ENCODE peak calls at places on chromosomes 16 and 17, in nine cellular contexts. I is heart left ventricle; Z is body of pancreas; Q is thoracic aorta; F is CD8-positive, alpha-beta T cell; V is PC-9; J is CD8-positive, alpha-beta memory T cell; B is right atrium auricular region; M is mammary epithelial cell. L is an unnamed sample.

GRCh38 chr16:695355-696089 is 5.3 kb upstream of the WDR24 start:
- DNase-seq in M (peak; percentile 69), Z (peak; percentile 50), V (peak; percentile 72), Q (no peak), J (peak; percentile 68), I (no peak), F (peak; percentile 62), B (no peak), L (no peak)

GRCh38 chr16:49282690-49283375 is 1.2 kb upstream of the CBLN1 start:
- DNase-seq in V (no peak), J (no peak), M (no peak), F (no peak), I (no peak), Q (no peak), B (no peak), Z (peak; percentile 64), L (no peak)

GRCh38 chr17:50267074-50267841 is 7.0 kb upstream of the TMEM92 start:
- DNase-seq in M (no peak), Q (no peak), Z (no peak), B (no peak), J (no peak), F (no peak), I (no peak), V (peak; percentile 11), L (no peak)

GRCh38 chr17:74369221-74369620 is 1.9 kb downstream of the GPR142 start:
- DNase-seq in Z (peak; percentile 41), B (no peak), J (no peak), M (no peak), V (no peak), I (peak; percentile 67), Q (no peak), F (peak; percentile 51), L (no peak)

GRCh38 chr17:77382356-77382911 is 241.7 kb downstream of the SEC14L1 start:
- DNase-seq in J (peak; percentile 77), B (no peak), M (no peak), Q (no peak), V (no peak), Z (no peak), F (peak; percentile 29), I (no peak), L (no peak)

GRCh38 chr17:13947499-13947898 is 121.8 kb upstream of the COX10 start:
- DNase-seq in I (no peak), Z (no peak), B (no peak), F (no peak), V (no peak), J (no peak), Q (no peak), M (no peak), L (no peak)

GRCh38 chr16:29805232-29806095 is 865 bp upstream of the MAZ start:
- DNase-seq in F (peak; percentile 98), V (peak; percentile 94), Z (peak; percentile 98), M (peak; percentile 96), I (peak; percentile 98), B (peak; percentile 98), J (peak; percentile 98), Q (peak; percentile 91), L (no peak)

GRCh38 chr16:10114411-10114810 is 67.8 kb downstream of the GRIN2A start:
- DNase-seq in V (peak; percentile 36), J (no peak), M (peak; percentile 22), Z (no peak), I (no peak), Q (no peak), B (no peak), F (no peak), L (no peak)

GRCh38 chr17:27756467-27757371 is 43.6 kb downstream of the NOS2 start:
- DNase-seq in F (peak; percentile 19), M (peak; percentile 23), Q (no peak), V (no peak), B (no peak), J (peak; percentile 25), I (peak; percentile 41), Z (peak; percentile 58), L (peak; percentile 47)

GRCh38 chr17:18182190-18182977 is 1.2 kb upstream of the ALKBH5 start:
- DNase-seq in M (no peak), F (no peak), J (no peak), B (no peak), Q (peak; percentile 13), I (peak; percentile 53), Z (peak; percentile 88), V (no peak), L (no peak)

GRCh38 chr16:84941916-84942315 is 69.4 kb downstream of the ZDHHC7 start:
- DNase-seq in Z (no peak), M (peak; percentile 18), J (no peak), B (no peak), F (no peak), I (no peak), V (peak; percentile 43), Q (no peak), L (no peak)

GRCh38 chr16:85234310-85235235 is 122.3 kb upstream of the CIBAR2 start:
- DNase-seq in B (peak; percentile 73), Q (no peak), V (no peak), Z (peak; percentile 56), I (peak; percentile 70), J (no peak), F (no peak), M (no peak), L (no peak)

GRCh38 chr17:83057397-83057761 is 22.0 kb upstream of the METRNL start:
- DNase-seq in I (peak; percentile 16), V (no peak), F (no peak), M (no peak), Z (no peak), Q (no peak), B (peak; percentile 55), J (no peak), L (no peak)

GRCh38 chr17:43217614-43218087 is 6.0 kb downstream of the TMEM106A start:
- DNase-seq in B (no peak), V (no peak), M (no peak), J (peak; percentile 28), Z (no peak), I (peak; percentile 9), Q (no peak), F (no peak), L (no peak)

DNA sequence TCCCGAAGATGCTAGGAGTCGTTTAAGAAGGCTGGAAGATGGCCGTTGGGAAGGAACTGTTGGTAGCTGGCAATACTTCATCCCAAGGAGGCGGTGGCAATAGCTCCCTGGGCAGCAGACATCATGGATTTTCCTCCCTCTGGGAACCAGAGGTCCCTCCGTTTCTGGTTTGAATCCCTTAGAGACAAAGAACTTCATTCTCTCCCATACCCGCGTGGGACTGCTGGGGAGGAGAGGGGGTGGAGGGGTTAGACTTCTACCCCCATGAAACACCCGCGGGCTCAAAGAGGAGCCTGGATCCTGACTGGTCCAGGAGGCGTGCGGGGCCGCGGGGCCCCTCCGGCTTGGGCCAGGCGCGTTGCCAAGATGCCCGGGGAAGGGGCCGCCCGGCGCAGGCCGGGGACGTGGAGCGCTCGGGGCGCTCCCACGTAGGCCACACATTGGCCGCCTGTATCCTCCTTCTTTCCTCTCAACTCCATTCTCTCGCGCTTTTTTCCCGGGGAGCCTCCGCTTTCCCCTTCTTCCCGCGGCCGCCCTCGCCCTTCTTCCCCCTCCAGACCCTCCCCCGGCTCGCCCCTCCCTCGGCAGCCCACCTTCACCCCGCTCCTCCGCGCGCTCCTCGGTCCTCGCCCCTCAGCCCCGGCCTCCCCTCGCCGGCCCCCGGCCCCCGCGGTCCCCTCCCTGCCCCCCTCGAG is 433 bp upstream of the MSL1 start:
- DNase-seq in V (no peak), I (peak; percentile 56), Z (peak; percentile 51), Q (no peak), J (no peak), B (no peak), F (no peak), M (peak; percentile 39), L (no peak)
- H3K36me3 ChIP-seq in V (peaks cover 4% of the 10 kb centered on the region), I (peaks cover 12% of the 10 kb centered on the region), Z (no peaks in the 10 kb centered on the region), Q (peaks cover 3% of the 10 kb centered on the region), J (peaks cover 7% of the 10 kb centered on the region), B (peaks cover 5% of the 10 kb centered on the region), F (no peaks in the 10 kb centered on the region), M (peaks cover 8% of the 10 kb centered on the region), L (peaks cover 7% of the 10 kb centered on the region)

DNA sequence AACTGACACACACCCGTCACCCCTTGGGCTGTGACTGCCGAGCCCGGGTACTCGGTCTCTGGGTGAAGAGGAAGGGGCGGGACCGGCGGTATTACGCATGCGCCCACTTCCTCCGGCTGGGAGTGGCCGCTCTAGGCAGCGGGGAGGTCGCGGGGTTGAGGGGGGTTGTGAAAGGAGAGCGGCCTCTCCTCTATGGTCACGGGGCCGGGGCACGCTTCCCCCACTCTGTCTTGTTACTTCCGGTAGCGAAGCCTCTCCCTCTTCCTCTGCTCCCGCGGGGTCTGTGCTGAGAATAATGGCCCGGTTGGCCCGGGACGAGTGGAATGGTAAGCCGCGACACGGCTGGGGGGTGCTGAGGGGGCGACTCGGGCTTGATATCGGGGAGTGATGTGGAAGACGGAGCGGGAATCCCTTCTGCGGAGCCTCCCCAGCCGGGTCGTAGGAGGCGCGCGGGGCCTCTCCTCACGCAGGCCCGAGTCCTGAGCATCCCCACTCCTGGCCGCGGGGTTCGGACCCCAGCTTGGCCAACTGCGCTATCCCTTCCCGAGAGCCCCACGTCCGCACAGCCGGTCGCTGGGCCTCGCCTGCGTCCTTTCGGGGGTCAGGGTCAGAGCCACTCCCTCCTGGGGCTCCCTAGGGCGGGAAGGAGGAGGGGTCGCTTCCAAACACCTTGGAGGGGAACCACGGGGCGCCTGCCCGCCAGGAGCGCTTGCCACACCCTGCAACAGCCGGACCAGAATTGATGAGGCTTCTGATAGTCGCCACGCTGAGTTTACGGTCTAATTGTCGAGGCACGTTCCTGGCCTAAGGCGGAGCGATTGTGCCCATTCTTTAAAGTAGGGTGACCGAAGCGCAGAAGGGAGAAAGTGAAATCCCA is at the start of gene BFAR:
- DNase-seq in M (peak; percentile 97), Q (peak; percentile 98), V (peak; percentile 87), I (peak; percentile 99), B (peak; percentile 99), J (peak; percentile 99), F (peak; percentile 99), Z (peak; percentile 99), L (peak; percentile 94)
- H3K27me3 ChIP-seq in M (no peaks in the 10 kb centered on the region), Q (no peaks in the 10 kb centered on the region), V (no peaks in the 10 kb centered on the region), I (no peaks in the 10 kb centered on the region), B (no peaks in the 10 kb centered on the region), J (no peaks in the 10 kb centered on the region), F (no peaks in the 10 kb centered on the region), Z (no peaks in the 10 kb centered on the region), L (no peaks in the 10 kb centered on the region)

DNA sequence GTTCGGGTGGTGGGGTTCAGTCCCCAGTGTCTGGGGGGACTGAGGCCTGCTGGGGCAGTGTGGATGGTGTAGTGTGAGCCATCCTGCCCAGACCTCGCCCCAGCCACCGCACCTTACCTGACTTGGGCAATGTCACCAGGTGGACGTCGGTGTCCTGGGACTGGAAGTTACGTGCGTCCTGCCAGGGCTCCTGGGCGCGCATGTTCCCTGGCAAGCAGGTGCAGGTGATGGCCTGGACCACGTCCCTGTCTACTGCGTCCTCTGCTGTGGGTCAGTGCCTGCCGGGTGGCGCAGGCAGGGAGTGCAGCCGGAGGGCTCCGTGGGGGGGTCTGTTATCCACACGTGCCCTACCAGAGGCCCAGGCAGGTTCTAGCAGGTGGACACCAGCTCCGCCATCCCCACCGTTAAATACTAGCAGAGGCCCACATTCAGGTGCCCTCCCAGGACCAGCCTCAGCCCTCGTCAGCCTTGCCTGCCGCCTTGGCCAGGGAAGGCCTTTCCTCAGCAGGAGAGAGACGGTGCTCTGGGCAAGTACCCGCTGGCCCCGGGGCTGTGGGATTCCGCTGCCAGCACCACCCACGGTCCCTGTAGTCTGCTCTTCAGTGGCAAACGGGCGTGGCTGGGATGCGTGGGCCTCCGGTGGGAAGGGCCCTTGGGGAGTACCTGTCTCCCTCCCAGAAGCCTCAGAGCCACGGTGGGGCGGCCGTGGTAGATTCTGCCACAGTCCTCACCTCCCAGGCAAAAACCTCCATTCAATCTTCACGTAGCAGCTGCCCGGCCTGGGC is 8.1 kb upstream of the DPEP1 start:
- DNase-seq in B (no peak), I (no peak), F (no peak), Q (no peak), V (no peak), Z (no peak), J (no peak), M (no peak), L (no peak)
- H3K4me3 ChIP-seq in B (no peak overlapping the region), I (no peak overlapping the region), F (no peak overlapping the region), Q (no peak overlapping the region), V (no peak overlapping the region), Z (no peak overlapping the region), J (no peak overlapping the region), M (no peak overlapping the region), L (no peak overlapping the region)

GRCh38 chr17:15103785-15104184 is 161.3 kb downstream of the PMP22 start:
- DNase-seq in Z (no peak), Q (no peak), V (no peak), J (no peak), F (no peak), B (no peak), M (no peak), I (no peak), L (no peak)
- H3K36me3 ChIP-seq in Z (no peaks in the 10 kb centered on the region), Q (no peaks in the 10 kb centered on the region), V (no peaks in the 10 kb centered on the region), J (no peaks in the 10 kb centered on the region), F (no peaks in the 10 kb centered on the region), B (no peaks in the 10 kb centered on the region), M (no peaks in the 10 kb centered on the region), I (no peaks in the 10 kb centered on the region), L (no peaks in the 10 kb centered on the region)

L was measured in Panc1.